ENCODE peak calls at places on chromosomes 2 and 18, in five cellular contexts. One of them, this sample, is unnamed. For H3K27me3 and H3K4me1, the result is how much of the 10 kb centered on the place peaks cover.

GRCh38 chr18:4636957-4637356 is 181.8 kb upstream of the DLGAP1 start:
- DNase-seq in colonic mucosa: no peak
- DNase-seq in GM23248: no peak
- DNase-seq in tibial artery: no peak
- DNase-seq in breast epithelium: no peak
- DNase-seq in this sample: no peak

GRCh38 chr18:62341423-62341920 is 16.4 kb downstream of the TNFRSF11A start:
- DNase-seq in colonic mucosa: no peak
- DNase-seq in GM23248: no peak
- DNase-seq in tibial artery: no peak
- DNase-seq in breast epithelium: no peak
- DNase-seq in this sample: no peak

GRCh38 chr18:8758466-8758865 is 53.1 kb downstream of the MTCL1 start:
- DNase-seq in colonic mucosa: no peak
- DNase-seq in GM23248: no peak
- DNase-seq in tibial artery: no peak
- DNase-seq in breast epithelium: no peak
- DNase-seq in this sample: no peak

GRCh38 chr18:41499345-41499744 is 455.7 kb upstream of the PIK3C3 start:
- DNase-seq in colonic mucosa: no peak
- DNase-seq in GM23248: no peak
- DNase-seq in tibial artery: no peak
- DNase-seq in breast epithelium: no peak
- DNase-seq in this sample: no peak

GRCh38 chr2:215861607-215862033 is 151.7 kb downstream of the MREG start:
- DNase-seq in colonic mucosa: no peak
- DNase-seq in GM23248: no peak
- DNase-seq in tibial artery: no peak
- DNase-seq in breast epithelium: no peak
- DNase-seq in this sample: no peak

GRCh38 chr18:5662586-5663090 is 118.8 kb upstream of the EPB41L3 start:
- DNase-seq in colonic mucosa: no peak
- DNase-seq in GM23248: no peak
- DNase-seq in tibial artery: no peak
- DNase-seq in breast epithelium: no peak
- DNase-seq in this sample: no peak

GRCh38 chr2:136582631-136583205 is 182.6 kb upstream of the THSD7B start:
- DNase-seq in colonic mucosa: peak
- DNase-seq in GM23248: peak
- DNase-seq in tibial artery: no peak
- DNase-seq in breast epithelium: no peak
- DNase-seq in this sample: no peak

GRCh38 chr2:217996345-217996744 is 6.5 kb downstream of the TNS1 start:
- DNase-seq in colonic mucosa: peak
- DNase-seq in GM23248: peak
- DNase-seq in tibial artery: peak
- DNase-seq in breast epithelium: no peak
- DNase-seq in this sample: no peak

GRCh38 chr2:128980475-128980874 is 661.8 kb upstream of the HS6ST1 start:
- DNase-seq in colonic mucosa: no peak
- DNase-seq in GM23248: no peak
- DNase-seq in tibial artery: no peak
- DNase-seq in breast epithelium: no peak
- DNase-seq in this sample: no peak

GRCh38 chr2:195675783-195676427 is 18.9 kb downstream of the SLC39A10 start:
- DNase-seq in colonic mucosa: no peak
- DNase-seq in GM23248: no peak
- DNase-seq in tibial artery: no peak
- DNase-seq in breast epithelium: no peak
- DNase-seq in this sample: no peak

GRCh38 chr2:49770919-49771318 is 616.6 kb upstream of the FSHR start:
- DNase-seq in colonic mucosa: no peak
- DNase-seq in GM23248: peak
- DNase-seq in tibial artery: no peak
- DNase-seq in breast epithelium: no peak
- DNase-seq in this sample: no peak

GRCh38 chr2:46029332-46029811 is 267.8 kb upstream of the EPAS1 start:
- DNase-seq in colonic mucosa: no peak
- DNase-seq in GM23248: peak
- DNase-seq in tibial artery: no peak
- DNase-seq in breast epithelium: no peak
- DNase-seq in this sample: no peak

GRCh38 chr2:37570773-37571570 is 100.5 kb downstream of the CDC42EP3 start:
- DNase-seq in colonic mucosa: no peak
- DNase-seq in GM23248: peak
- DNase-seq in tibial artery: peak
- DNase-seq in breast epithelium: no peak
- DNase-seq in this sample: no peak

GRCh38 chr2:170885130-170885791 is 43.8 kb upstream of the GORASP2 start:
- DNase-seq in colonic mucosa: no peak
- DNase-seq in GM23248: peak
- DNase-seq in tibial artery: no peak
- DNase-seq in breast epithelium: no peak
- DNase-seq in this sample: no peak

GRCh38 chr2:9247786-9248185 is 41.2 kb downstream of the ASAP2 start:
- DNase-seq in colonic mucosa: peak
- DNase-seq in GM23248: no peak
- DNase-seq in tibial artery: no peak
- DNase-seq in breast epithelium: peak
- DNase-seq in this sample: no peak

GRCh38 chr2:27984153-27984552 is 93.6 kb downstream of the BABAM2 start:
- DNase-seq in colonic mucosa: no peak
- DNase-seq in GM23248: no peak
- DNase-seq in tibial artery: no peak
- DNase-seq in breast epithelium: no peak
- DNase-seq in this sample: no peak

GRCh38 chr2:69046221-69046662 is 33.3 kb downstream of the ANTXR1 start:
- DNase-seq in colonic mucosa: no peak
- DNase-seq in GM23248: peak
- DNase-seq in tibial artery: no peak
- DNase-seq in breast epithelium: no peak
- DNase-seq in this sample: no peak

GRCh38 chr2:3325458-3326181 is 52.0 kb downstream of the EIPR1 start:
- DNase-seq in colonic mucosa: no peak
- DNase-seq in GM23248: no peak
- DNase-seq in tibial artery: no peak
- DNase-seq in breast epithelium: no peak
- DNase-seq in this sample: peak

GRCh38 chr2:7685342-7686015 is 768.3 kb downstream of the RNF144A start:
- DNase-seq in colonic mucosa: no peak
- DNase-seq in GM23248: peak
- DNase-seq in tibial artery: no peak
- DNase-seq in breast epithelium: no peak
- DNase-seq in this sample: no peak

GRCh38 chr2:178002038-178002437 is 70.5 kb downstream of the PDE11A start:
- DNase-seq in colonic mucosa: no peak
- DNase-seq in GM23248: no peak
- DNase-seq in tibial artery: no peak
- DNase-seq in breast epithelium: no peak
- DNase-seq in this sample: no peak

GRCh38 chr2:96523659-96524481 is 12.7 kb upstream of the ARID5A start:
- DNase-seq in colonic mucosa: no peak
- DNase-seq in GM23248: peak
- DNase-seq in tibial artery: no peak
- DNase-seq in breast epithelium: no peak
- DNase-seq in this sample: peak

GRCh38 chr2:190050001-190050400 is 12.5 kb downstream of the MSTN start:
- DNase-seq in colonic mucosa: no peak
- DNase-seq in GM23248: no peak
- DNase-seq in tibial artery: no peak
- DNase-seq in breast epithelium: no peak
- DNase-seq in this sample: no peak

GRCh38 chr2:20030224-20030623 is 17.8 kb upstream of the MATN3 start:
- DNase-seq in colonic mucosa: no peak
- DNase-seq in GM23248: no peak
- DNase-seq in tibial artery: no peak
- DNase-seq in breast epithelium: no peak
- DNase-seq in this sample: no peak

GRCh38 chr2:23456881-23457760 is 72.1 kb downstream of the KLHL29 start:
- DNase-seq in colonic mucosa: no peak
- DNase-seq in GM23248: peak
- DNase-seq in tibial artery: no peak
- DNase-seq in breast epithelium: no peak
- DNase-seq in this sample: peak

GRCh38 chr2:174585657-174586056 is 11.9 kb downstream of the WIPF1 start:
- DNase-seq in colonic mucosa: no peak
- DNase-seq in GM23248: no peak
- DNase-seq in tibial artery: no peak
- DNase-seq in breast epithelium: no peak
- DNase-seq in this sample: no peak

GRCh38 chr2:26914286-26914962 is 56.0 kb upstream of the MAPRE3 start:
- DNase-seq in colonic mucosa: no peak
- DNase-seq in GM23248: no peak
- DNase-seq in tibial artery: no peak
- DNase-seq in breast epithelium: no peak
- DNase-seq in this sample: no peak

GRCh38 chr2:237702439-237703397 is 75.3 kb downstream of the LRRFIP1 start:
- DNase-seq in colonic mucosa: peak
- DNase-seq in GM23248: peak
- DNase-seq in tibial artery: peak
- DNase-seq in breast epithelium: no peak
- DNase-seq in this sample: peak

GRCh38 chr18:22828171-22828570 is 105.0 kb upstream of the RBBP8 start:
- DNase-seq in colonic mucosa: no peak
- DNase-seq in GM23248: peak
- DNase-seq in tibial artery: no peak
- DNase-seq in breast epithelium: no peak
- DNase-seq in this sample: no peak

GRCh38 chr18:22827741-22828140 is 105.4 kb upstream of the RBBP8 start:
- DNase-seq in colonic mucosa: no peak
- DNase-seq in GM23248: no peak
- DNase-seq in tibial artery: no peak
- DNase-seq in breast epithelium: no peak
- DNase-seq in this sample: no peak

GRCh38 chr18:22830511-22830910 is 102.6 kb upstream of the RBBP8 start:
- DNase-seq in colonic mucosa: no peak
- DNase-seq in GM23248: no peak
- DNase-seq in tibial artery: no peak
- DNase-seq in breast epithelium: no peak
- DNase-seq in this sample: no peak

GRCh38 chr18:22831441-22831904 is 101.7 kb upstream of the RBBP8 start:
- DNase-seq in colonic mucosa: peak
- DNase-seq in GM23248: peak
- DNase-seq in tibial artery: no peak
- DNase-seq in breast epithelium: no peak
- DNase-seq in this sample: no peak

DNA sequence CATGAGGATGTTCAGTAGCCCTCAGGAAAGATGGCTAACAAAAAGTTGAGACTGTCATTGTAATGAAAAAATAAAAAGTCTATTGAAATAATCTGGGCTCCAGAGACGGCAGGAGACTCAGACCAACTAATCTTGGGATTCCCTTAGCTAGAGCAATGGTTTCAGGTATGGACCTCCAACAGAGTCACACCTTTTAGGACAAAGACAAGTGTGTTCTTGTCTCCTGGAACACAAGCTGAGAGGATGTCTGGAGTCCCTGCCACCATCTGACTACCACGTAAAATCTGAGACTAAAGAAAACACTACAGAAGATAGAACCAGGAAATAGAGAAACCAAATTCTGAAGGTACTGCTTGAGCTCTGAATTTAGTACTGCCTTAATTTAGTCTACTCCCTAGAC is 103.3 kb upstream of the RBBP8 start:
- DNase-seq in colonic mucosa: no peak
- DNase-seq in GM23248: no peak
- DNase-seq in tibial artery: no peak
- DNase-seq in breast epithelium: no peak
- DNase-seq in this sample: no peak
- H3K27me3 ChIP-seq in colonic mucosa: under half
- H3K27me3 ChIP-seq in GM23248: under half
- H3K27me3 ChIP-seq in tibial artery: under half
- H3K27me3 ChIP-seq in breast epithelium: under half
- H3K27me3 ChIP-seq in this sample: under half

DNA sequence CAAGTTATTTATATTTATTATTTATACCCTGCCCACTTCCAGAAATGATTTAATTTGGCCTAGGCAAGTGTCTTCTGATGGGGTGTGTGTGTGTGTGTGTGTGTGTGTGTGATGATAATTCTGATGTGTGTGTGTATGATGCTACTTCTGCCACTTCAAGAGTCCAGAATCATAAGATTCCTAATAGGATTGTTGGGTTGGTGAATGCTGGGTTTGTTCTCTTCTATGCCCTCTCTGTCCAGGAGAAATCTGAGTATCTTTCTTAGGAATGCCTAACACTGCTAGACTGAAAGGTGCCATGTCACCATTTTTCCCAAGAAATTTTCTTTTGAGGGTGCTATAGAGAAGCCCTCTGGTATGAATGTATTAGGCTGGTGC is 122.5 kb downstream of the SPTBN1 start:
- DNase-seq in colonic mucosa: no peak
- DNase-seq in GM23248: no peak
- DNase-seq in tibial artery: no peak
- DNase-seq in breast epithelium: no peak
- DNase-seq in this sample: no peak
- H3K4me1 ChIP-seq in colonic mucosa: half or more
- H3K4me1 ChIP-seq in GM23248: under half
- H3K4me1 ChIP-seq in tibial artery: half or more
- H3K4me1 ChIP-seq in breast epithelium: under half
- H3K4me1 ChIP-seq in this sample: under half

GRCh38 chr18:37551846-37552245 is 13.8 kb downstream of the CELF4 start:
- DNase-seq in colonic mucosa: no peak
- DNase-seq in GM23248: no peak
- DNase-seq in tibial artery: no peak
- DNase-seq in breast epithelium: no peak
- DNase-seq in this sample: no peak

GRCh38 chr18:37551249-37551648 is 14.3 kb downstream of the CELF4 start:
- DNase-seq in colonic mucosa: no peak
- DNase-seq in GM23248: no peak
- DNase-seq in tibial artery: no peak
- DNase-seq in breast epithelium: no peak
- DNase-seq in this sample: no peak

GRCh38 chr18:37552296-37552695 is 13.3 kb downstream of the CELF4 start:
- DNase-seq in colonic mucosa: no peak
- DNase-seq in GM23248: no peak
- DNase-seq in tibial artery: no peak
- DNase-seq in breast epithelium: no peak
- DNase-seq in this sample: no peak

GRCh38 chr18:37554399-37554787 is 11.2 kb downstream of the CELF4 start:
- DNase-seq in colonic mucosa: no peak
- DNase-seq in GM23248: no peak
- DNase-seq in tibial artery: no peak
- DNase-seq in breast epithelium: no peak
- DNase-seq in this sample: no peak

GRCh38 chr18:37553633-37554398 is 11.8 kb downstream of the CELF4 start:
- DNase-seq in colonic mucosa: no peak
- DNase-seq in GM23248: no peak
- DNase-seq in tibial artery: no peak
- DNase-seq in breast epithelium: no peak
- DNase-seq in this sample: no peak
- H3K27me3 ChIP-seq in colonic mucosa: under half
- H3K27me3 ChIP-seq in GM23248: under half
- H3K27me3 ChIP-seq in tibial artery: under half
- H3K27me3 ChIP-seq in breast epithelium: under half
- H3K27me3 ChIP-seq in this sample: under half

DNA sequence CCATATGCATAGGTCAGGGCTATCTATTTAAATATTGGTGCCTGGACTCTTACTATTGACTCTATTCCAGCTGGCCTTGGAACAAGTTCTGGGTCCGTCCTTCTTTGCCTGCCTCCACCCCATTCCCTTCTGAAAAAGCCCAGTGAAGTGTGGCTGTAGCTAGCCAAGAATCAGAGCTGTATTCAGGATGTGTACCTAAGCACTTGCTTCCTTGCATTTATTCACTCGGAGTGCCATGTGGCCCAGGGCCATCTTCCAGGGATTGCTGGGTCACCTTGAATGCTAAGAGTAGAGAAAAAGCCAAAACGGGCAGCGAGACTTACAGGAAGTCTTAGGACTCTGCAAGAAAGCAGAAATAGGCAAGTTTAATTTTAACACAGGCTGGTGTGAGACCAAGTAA is 4.0 kb downstream of the ITGA6 start:
- DNase-seq in colonic mucosa: peak
- DNase-seq in GM23248: no peak
- DNase-seq in tibial artery: no peak
- DNase-seq in breast epithelium: no peak
- DNase-seq in this sample: no peak
- H3K4me1 ChIP-seq in colonic mucosa: under half
- H3K4me1 ChIP-seq in GM23248: under half
- H3K4me1 ChIP-seq in tibial artery: under half
- H3K4me1 ChIP-seq in breast epithelium: under half
- H3K4me1 ChIP-seq in this sample: under half